ENCODE peak calls at places on chromosomes 13 and 19, in six cellular contexts. U is WTC11, E is HFFc6, R is gastrocnemius medialis, Q is ELF-1, F is PC-3. I is an unnamed sample.

GRCh38 chr13:51907040-51907732 is 45.4 kb downstream of the CCDC70 start:
- DNase-seq in U (no peak), E (no peak), R (no peak), Q (no peak), F (no peak), I (no peak)

GRCh38 chr19:18577365-18577914 is 5.8 kb downstream of the UBA52 start:
- DNase-seq in U (no peak), E (no peak), R (no peak), Q (no peak), F (no peak), I (no peak)

GRCh38 chr19:18650468-18651001 is 13.7 kb downstream of the KLHL26 start:
- DNase-seq in U (no peak), E (peak; percentile 79), R (peak; percentile 78), Q (peak; percentile 44), F (no peak), I (peak; percentile 56)

GRCh38 chr13:112894673-112895481 is 74.1 kb upstream of the MCF2L start:
- DNase-seq in U (peak; percentile 64), E (no peak), R (no peak), Q (peak; percentile 46), F (no peak), I (no peak)

GRCh38 chr19:29378126-29378525 is 147.7 kb upstream of the VSTM2B start:
- DNase-seq in U (no peak), E (no peak), R (no peak), Q (no peak), F (no peak), I (peak; percentile 22)

GRCh38 chr13:112143046-112143752 is 76.2 kb downstream of the SOX1 start:
- DNase-seq in U (no peak), E (no peak), R (no peak), Q (no peak), F (no peak), I (peak; percentile 40)

GRCh38 chr19:35780058-35780457 is 4.7 kb downstream of the ARHGAP33 start:
- DNase-seq in U (no peak), E (no peak), R (no peak), Q (no peak), F (no peak), I (no peak)

GRCh38 chr13:83352391-83352790 is 529.9 kb downstream of the SLITRK1 start:
- DNase-seq in U (no peak), E (no peak), R (no peak), Q (no peak), F (peak; percentile 62), I (no peak)

GRCh38 chr19:38715540-38715939 is 28.7 kb downstream of the CAPN12 start:
- DNase-seq in U (no peak), E (no peak), R (no peak), Q (no peak), F (no peak), I (no peak)

GRCh38 chr19:48554385-48555091 is 2.6 kb downstream of the SULT2B1 start:
- DNase-seq in U (peak; percentile 76), E (no peak), R (no peak), Q (peak; percentile 88), F (peak; percentile 16), I (peak; percentile 98)

GRCh38 chr19:35513231-35513974 is at the start of gene DMKN:
- DNase-seq in U (no peak), E (peak; percentile 59), R (no peak), Q (peak; percentile 21), F (peak; percentile 14), I (peak; percentile 64)

GRCh38 chr13:34942732-34943674 is 933 bp downstream of the NBEA start:
- DNase-seq in U (peak; percentile 61), E (no peak), R (peak; percentile 3), Q (peak; percentile 77), F (peak; percentile 41), I (peak; percentile 62)

GRCh38 chr13:41418027-41418426 is 39.3 kb upstream of the RGCC start:
- DNase-seq in U (no peak), E (no peak), R (no peak), Q (no peak), F (no peak), I (no peak)

GRCh38 chr19:46453661-46454060 is 17.7 kb downstream of the PNMA8A start:
- DNase-seq in U (no peak), E (no peak), R (no peak), Q (no peak), F (no peak), I (no peak)

GRCh38 chr19:7326105-7326877 is 22.4 kb upstream of the ARHGEF18 start:
- DNase-seq in U (peak; percentile 80), E (no peak), R (no peak), Q (peak; percentile 79), F (peak; percentile 79), I (peak; percentile 67)

GRCh38 chr19:14059093-14059480 is 2.8 kb downstream of the PALM3 start:
- DNase-seq in U (peak; percentile 78), E (no peak), R (no peak), Q (peak; percentile 26), F (no peak), I (no peak)

GRCh38 chr13:23384111-23384510 is 49.4 kb downstream of the SACS start:
- DNase-seq in U (no peak), E (peak; percentile 68), R (no peak), Q (no peak), F (peak; percentile 51), I (no peak)

GRCh38 chr19:45475537-45476348 is 7.9 kb downstream of the FOSB start:
- DNase-seq in U (no peak), E (peak; percentile 70), R (no peak), Q (no peak), F (no peak), I (no peak)

I was measured in islet precursor cell.